ENCODE peak calls at places on chromosomes 11 and 22, in seven cellular contexts. Y is mesendoderm, S is IMR-90, X is mesenchymal stem cell, W is neuronal stem cell, F is H1, A is H9. C is an unnamed sample.

GRCh38 chr11:33698921-33699320 is 1.7 kb downstream of the C11orf91 start:
- DNase-seq in Y (no peak), S (no peak), X (no peak), W (no peak), F (no peak), A (no peak), C (no peak)

GRCh38 chr22:48459859-48460823 is 1367.5 kb downstream of the BRD1 start:
- DNase-seq in Y (no peak), S (no peak), X (no peak), W (no peak), F (no peak), A (no peak), C (no peak)

GRCh38 chr11:95728790-95729189 is 60.8 kb downstream of the FAM76B start:
- DNase-seq in Y (no peak), S (no peak), X (no peak), W (no peak), F (no peak), A (no peak), C (no peak)

GRCh38 chr11:62337682-62338181 is 484 bp downstream of the ASRGL1 start:
- DNase-seq in Y (peak; percentile 29), S (no peak), X (peak; percentile 23), W (peak; percentile 23), F (no peak), A (peak; percentile 48), C (peak; percentile 16)

GRCh38 chr11:13962198-13962561 is 343 bp upstream of the SPON1 start:
- DNase-seq in Y (no peak), S (no peak), X (no peak), W (no peak), F (no peak), A (no peak), C (no peak)

GRCh38 chr11:131595812-131596211 is 225.4 kb downstream of the NTM start:
- DNase-seq in Y (no peak), S (no peak), X (no peak), W (no peak), F (no peak), A (no peak), C (no peak)

GRCh38 chr22:46588279-46589140 is 31.7 kb upstream of the GRAMD4 start:
- DNase-seq in Y (no peak), S (no peak), X (no peak), W (no peak), F (no peak), A (peak; percentile 29), C (no peak)

GRCh38 chr11:18791175-18792065 is at the start of gene PTPN5:
- DNase-seq in Y (peak; percentile 28), S (no peak), X (no peak), W (peak; percentile 70), F (no peak), A (peak; percentile 66), C (no peak)

GRCh38 chr11:96316869-96317268 is 26.1 kb downstream of the MAML2 start:
- DNase-seq in Y (no peak), S (no peak), X (no peak), W (no peak), F (no peak), A (no peak), C (peak; percentile 55)

GRCh38 chr22:41501209-41501608 is 32.3 kb downstream of the ACO2 start:
- DNase-seq in Y (peak; percentile 37), S (no peak), X (no peak), W (no peak), F (no peak), A (no peak), C (no peak)

GRCh38 chr11:65432133-65432650 is 9.6 kb downstream of the NEAT1 start:
- DNase-seq in Y (no peak), S (peak; percentile 34), X (peak; percentile 68), W (no peak), F (no peak), A (no peak), C (no peak)

GRCh38 chr11:75241906-75242644 is 1.5 kb downstream of the TPBGL start:
- DNase-seq in Y (no peak), S (no peak), X (no peak), W (no peak), F (no peak), A (peak; percentile 32), C (no peak)

GRCh38 chr11:120182357-120182756 is 28.5 kb upstream of the OAF start:
- DNase-seq in Y (no peak), S (no peak), X (no peak), W (no peak), F (no peak), A (no peak), C (no peak)

GRCh38 chr22:47020157-47020556 is 257.7 kb downstream of the TBC1D22A start:
- DNase-seq in Y (no peak), S (peak; percentile 53), X (peak; percentile 39), W (no peak), F (no peak), A (no peak), C (no peak)

GRCh38 chr11:130561441-130561881 is 113.0 kb downstream of the ADAMTS15 start:
- DNase-seq in Y (no peak), S (peak; percentile 35), X (peak; percentile 66), W (no peak), F (no peak), A (no peak), C (peak; percentile 18)

GRCh38 chr11:32960553-32961164 is 55.0 kb upstream of the DEPDC7 start:
- DNase-seq in Y (peak; percentile 60), S (peak; percentile 71), X (peak; percentile 63), W (peak; percentile 37), F (no peak), A (no peak), C (no peak)

GRCh38 chr11:106421673-106422292 is 344.3 kb downstream of the AASDHPPT start:
- DNase-seq in Y (peak; percentile 42), S (no peak), X (no peak), W (no peak), F (no peak), A (no peak), C (peak; percentile 29)
- H2BK120ac ChIP-seq in Y (no peak overlapping the region), S (no peak overlapping the region), X (no peak overlapping the region), W (no peak overlapping the region), F (no peak overlapping the region), A (no peak overlapping the region), C (no peak overlapping the region)

GRCh38 chr22:20112623-20113511 is 3.0 kb upstream of the RANBP1 start:
- DNase-seq in Y (no peak), S (no peak), X (no peak), W (no peak), F (no peak), A (no peak), C (no peak)

GRCh38 chr22:20109411-20110358 is 6.2 kb upstream of the RANBP1 start:
- DNase-seq in Y (no peak), S (no peak), X (no peak), W (no peak), F (no peak), A (no peak), C (no peak)

GRCh38 chr22:20110359-20110985 is 5.4 kb upstream of the RANBP1 start:
- DNase-seq in Y (no peak), S (no peak), X (no peak), W (no peak), F (no peak), A (no peak), C (no peak)

GRCh38 chr22:20111689-20112622 is 3.9 kb upstream of the RANBP1 start:
- DNase-seq in Y (no peak), S (no peak), X (no peak), W (no peak), F (no peak), A (no peak), C (no peak)

DNA sequence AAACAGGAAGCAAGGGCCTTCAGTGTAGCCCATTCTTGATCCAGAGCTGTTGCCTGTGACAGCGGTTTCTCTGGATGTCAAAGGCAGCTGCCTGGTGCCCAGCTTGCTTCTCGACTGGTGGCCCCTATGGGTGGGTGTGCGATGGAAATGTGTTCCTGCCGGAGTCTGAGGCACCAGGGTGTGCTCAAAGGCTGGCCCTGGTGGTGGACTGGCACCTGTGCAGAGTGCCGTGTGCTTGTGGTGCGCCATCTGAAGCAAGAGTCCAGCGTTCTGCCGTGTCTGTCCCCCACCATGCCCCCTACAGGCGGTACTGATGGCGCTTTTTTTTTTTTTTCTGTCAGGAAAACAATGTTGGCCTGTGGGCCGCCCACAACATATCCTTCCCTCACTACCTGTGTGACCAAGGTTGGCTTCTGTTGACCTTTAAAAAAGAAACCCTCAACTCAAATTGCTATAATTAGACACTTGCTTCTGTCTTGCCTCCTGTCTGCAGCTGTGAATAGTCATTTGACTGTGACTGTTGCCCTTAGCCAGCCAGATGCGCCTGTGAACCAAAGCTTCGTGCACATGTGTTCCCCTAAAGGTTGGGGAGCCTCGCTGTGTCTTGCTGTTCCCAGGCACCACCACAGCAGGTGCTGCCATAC is 4.7 kb upstream of the RANBP1 start:
- DNase-seq in Y (peak; percentile 55), S (peak; percentile 5), X (peak; percentile 44), W (no peak), F (no peak), A (no peak), C (peak; percentile 31)
- H2BK120ac ChIP-seq in Y (no peak overlapping the region), S (no peak overlapping the region), X (no peak overlapping the region), W (no peak overlapping the region), F (no peak overlapping the region), A (no peak overlapping the region), C (no peak overlapping the region)

DNA sequence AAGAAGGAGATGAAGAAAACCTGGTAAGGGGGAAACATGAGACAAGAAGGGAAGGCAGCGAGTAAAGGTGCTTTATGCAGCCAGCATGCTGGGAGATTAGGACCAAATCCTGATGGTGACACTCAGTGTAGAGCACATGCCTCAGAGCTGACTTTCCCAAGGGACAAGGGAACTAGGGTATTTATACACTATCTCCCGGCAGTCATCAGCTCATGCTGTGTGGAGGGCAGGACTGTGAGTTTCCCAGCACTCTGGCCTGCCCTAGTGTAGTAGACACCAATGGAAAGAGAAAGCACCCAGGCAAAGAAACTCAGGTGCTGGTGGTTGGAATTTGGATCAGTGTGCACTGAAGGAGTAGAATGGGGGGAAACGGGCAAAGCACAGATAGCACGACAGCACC is 128.3 kb upstream of the CSNK2A3 start:
- DNase-seq in Y (peak; percentile 77), S (no peak), X (no peak), W (no peak), F (no peak), A (no peak), C (no peak)
- H2BK120ac ChIP-seq in Y (no peak overlapping the region), S (no peak overlapping the region), X (no peak overlapping the region), W (no peak overlapping the region), F (no peak overlapping the region), A (no peak overlapping the region), C (no peak overlapping the region)

GRCh38 chr11:68047437-68048290 is 8.8 kb downstream of the TCIRG1 start:
- DNase-seq in Y (no peak), S (no peak), X (no peak), W (no peak), F (no peak), A (no peak), C (peak; percentile 84)

GRCh38 chr11:68043349-68044144 is 4.7 kb downstream of the TCIRG1 start:
- DNase-seq in Y (no peak), S (peak; percentile 66), X (peak; percentile 89), W (no peak), F (no peak), A (peak; percentile 27), C (no peak)

GRCh38 chr11:68044898-68045351 is 6.1 kb downstream of the TCIRG1 start:
- DNase-seq in Y (no peak), S (no peak), X (no peak), W (no peak), F (no peak), A (peak; percentile 24), C (no peak)

GRCh38 chr11:68044145-68044813 is 5.5 kb downstream of the TCIRG1 start:
- DNase-seq in Y (no peak), S (no peak), X (no peak), W (no peak), F (no peak), A (peak; percentile 54), C (no peak)

DNA sequence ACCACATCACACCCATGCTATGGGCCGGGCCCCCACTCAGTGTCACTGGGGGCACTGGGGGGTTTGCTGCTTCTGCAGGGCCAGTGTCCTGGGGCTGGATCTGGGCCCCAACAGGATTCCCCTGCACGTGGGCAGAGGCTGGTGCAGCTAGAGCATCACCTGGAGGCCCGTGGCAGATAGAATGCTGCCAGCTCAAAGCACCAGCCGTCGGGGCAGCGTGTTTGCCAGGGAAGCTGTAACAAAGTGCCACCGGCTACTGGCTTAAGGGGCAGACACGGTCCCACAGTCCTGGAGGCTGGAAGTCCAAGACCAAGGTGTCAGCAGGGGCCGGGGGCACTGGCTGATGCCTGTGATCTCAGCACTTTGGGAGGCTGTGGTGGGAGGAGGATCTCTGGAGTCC is 7.1 kb downstream of the TCIRG1 start:
- DNase-seq in Y (no peak), S (no peak), X (no peak), W (no peak), F (no peak), A (no peak), C (no peak)
- H2BK120ac ChIP-seq in Y (no peak overlapping the region), S (no peak overlapping the region), X (no peak overlapping the region), W (no peak overlapping the region), F (no peak overlapping the region), A (no peak overlapping the region), C (no peak overlapping the region)